ENCODE peak calls at places on chromosomes 1 and 21, in eight cellular contexts. A, F, N, K, J, H, P and Q are unnamed samples.

GRCh38 chr1:223037845-223038244 is 105.2 kb downstream of the TLR5 start:
- ATAC-seq in P (no peak), H (no peak), K (no peak), N (no peak), A (no peak), J (no peak), F (no peak), Q (no peak)

GRCh38 chr1:12453400-12454343 is 164.3 kb downstream of the DHRS3 start:
- ATAC-seq in J (no peak), H (no peak), K (peak; percentile 58), N (no peak), F (no peak), A (peak; percentile 63), P (no peak), Q (no peak)

GRCh38 chr1:91826649-91827048 is 59.3 kb downstream of the TGFBR3 start:
- ATAC-seq in H (no peak), A (no peak), K (no peak), N (no peak), J (no peak), P (no peak), F (no peak), Q (no peak)

GRCh38 chr1:192513697-192514096 is 61.9 kb upstream of the RGS1 start:
- ATAC-seq in F (no peak), A (no peak), H (no peak), P (no peak), J (no peak), N (no peak), K (no peak), Q (no peak)

GRCh38 chr1:76746195-76746594 is 121.1 kb upstream of the ST6GALNAC5 start:
- ATAC-seq in F (no peak), P (no peak), J (no peak), K (no peak), A (no peak), N (no peak), H (no peak), Q (no peak)

GRCh38 chr1:19869929-19870328 is 12.3 kb upstream of the OTUD3 start:
- ATAC-seq in A (no peak), H (no peak), K (no peak), P (no peak), F (no peak), N (no peak), J (no peak), Q (no peak)

GRCh38 chr21:29640233-29640554 is 299.6 kb downstream of the GRIK1 start:
- ATAC-seq in H (no peak), P (no peak), J (peak; percentile 41), F (no peak), A (no peak), K (peak; percentile 84), N (peak; percentile 38), Q (no peak)

GRCh38 chr1:1150100-1150499 is 23.6 kb upstream of the TTLL10 start:
- ATAC-seq in J (no peak), F (no peak), N (no peak), K (no peak), A (no peak), H (no peak), P (no peak), Q (no peak)

GRCh38 chr1:20059847-20060246 is 10.1 kb upstream of the PLA2G5 start:
- ATAC-seq in F (no peak), N (peak; percentile 75), J (peak; percentile 88), H (peak; percentile 25), P (no peak), K (peak; percentile 96), A (peak; percentile 41), Q (no peak)

GRCh38 chr1:233587958-233588799 is 25.7 kb upstream of the KCNK1 start:
- ATAC-seq in F (no peak), H (no peak), J (no peak), K (no peak), A (no peak), N (no peak), P (no peak), Q (no peak)

GRCh38 chr1:31199924-31200323 is 39.8 kb downstream of the NKAIN1 start:
- ATAC-seq in H (no peak), J (no peak), K (no peak), N (no peak), F (no peak), A (no peak), P (no peak), Q (no peak)

GRCh38 chr1:203628185-203628996 is 1.8 kb downstream of the ATP2B4 start:
- ATAC-seq in A (peak; percentile 25), F (no peak), K (no peak), N (peak; percentile 6), H (no peak), J (peak; percentile 58), P (no peak), Q (peak; percentile 10)

GRCh38 chr1:116841569-116842364 is 67.9 kb upstream of the PTGFRN start:
- ATAC-seq in J (no peak), H (no peak), K (no peak), A (no peak), P (no peak), N (no peak), F (no peak), Q (no peak)

GRCh38 chr1:49051647-49052046 is 275.0 kb upstream of the BEND5 start:
- ATAC-seq in P (no peak), J (no peak), A (no peak), K (no peak), F (no peak), H (no peak), N (no peak), Q (no peak)

GRCh38 chr1:82901118-82901517 is 1097.8 kb downstream of the TTLL7 start:
- ATAC-seq in H (no peak), K (no peak), P (no peak), J (no peak), F (no peak), N (no peak), A (no peak), Q (no peak)

GRCh38 chr1:54284781-54285563 is 85.0 kb downstream of the MRPL37 start:
- ATAC-seq in K (no peak), H (no peak), P (peak; percentile 71), A (no peak), N (no peak), F (no peak), J (no peak), Q (no peak)

GRCh38 chr21:20739421-20739820 is 258.8 kb upstream of the NCAM2 start:
- ATAC-seq in F (no peak), K (no peak), N (no peak), A (no peak), J (no peak), H (no peak), P (no peak), Q (no peak)

GRCh38 chr1:7107109-7107830 is 322.0 kb downstream of the CAMTA1 start:
- ATAC-seq in K (no peak), P (no peak), F (no peak), N (no peak), A (no peak), H (no peak), J (no peak), Q (no peak)

GRCh38 chr1:3393024-3393986 is 61.2 kb upstream of the ARHGEF16 start:
- ATAC-seq in A (peak; percentile 91), N (no peak), J (no peak), H (no peak), F (no peak), P (no peak), K (no peak), Q (no peak)

GRCh38 chr21:19853709-19854575 is 1144.3 kb upstream of the NCAM2 start:
- ATAC-seq in P (peak; percentile 26), F (peak; percentile 9), J (peak; percentile 29), N (no peak), A (no peak), H (no peak), K (no peak), Q (no peak)

GRCh38 chr1:18819986-18820790 is 39.3 kb downstream of the TAS1R2 start:
- ATAC-seq in P (no peak), K (no peak), A (no peak), H (no peak), J (no peak), N (no peak), F (no peak), Q (peak; percentile 25)

GRCh38 chr1:67558449-67559193 is 126.4 kb upstream of the GADD45A start:
- ATAC-seq in A (no peak), F (no peak), N (no peak), J (no peak), H (no peak), K (no peak), P (no peak), Q (peak; percentile 29)

GRCh38 chr1:67088440-67088839 is 34.5 kb upstream of the SLC35D1 start:
- ATAC-seq in P (no peak), J (no peak), A (no peak), K (no peak), F (no peak), N (no peak), H (no peak), Q (no peak)

GRCh38 chr21:45640888-45641479 is 2.5 kb upstream of the PCBP3 start:
- ATAC-seq in A (no peak), N (no peak), J (no peak), H (no peak), P (no peak), K (no peak), F (no peak), Q (no peak)

GRCh38 chr1:70264875-70265274 is 43.7 kb downstream of the SRSF11 start:
- ATAC-seq in H (no peak), J (no peak), A (peak; percentile 90), N (no peak), F (no peak), P (no peak), K (no peak), Q (no peak)

GRCh38 chr21:36656138-36656537 is 42.8 kb upstream of the SIM2 start:
- ATAC-seq in N (peak; percentile 68), F (peak; percentile 81), A (no peak), K (no peak), H (no peak), J (peak; percentile 93), P (no peak), Q (no peak)

GRCh38 chr1:153557877-153558276 is 7.8 kb downstream of the S100A2 start:
- ATAC-seq in J (no peak), K (no peak), A (no peak), H (no peak), N (no peak), F (no peak), P (no peak), Q (no peak)